ENCODE peak calls at places on chromosomes 3 and 15, in ten cellular contexts. U, B, Y, H, J, F, G, C, X and W are unnamed samples.

GRCh38 chr15:82850242-82850591 is 40.8 kb downstream of the WHAMM start:
- DNase-seq in J (no peak), F (no peak), C (no peak), X (no peak), H (no peak), B (peak; percentile 9), Y (no peak), G (peak; percentile 34), U (no peak), W (no peak)

GRCh38 chr15:72852268-72852667 is 68.7 kb upstream of the ADPGK start:
- DNase-seq in B (no peak), G (no peak), H (no peak), C (no peak), F (no peak), X (no peak), U (no peak), J (no peak), Y (no peak), W (peak; percentile 11)

GRCh38 chr15:61819386-61819785 is 240.9 kb downstream of the VPS13C start:
- DNase-seq in C (no peak), G (no peak), B (no peak), J (no peak), H (no peak), U (no peak), X (no peak), F (no peak), Y (no peak), W (no peak)

GRCh38 chr15:26889298-26889898 is 22.5 kb downstream of the GABRA5 start:
- DNase-seq in G (peak; percentile 81), H (no peak), B (peak; percentile 66), Y (peak; percentile 29), J (peak; percentile 43), U (peak; percentile 26), C (peak; percentile 13), X (no peak), F (peak; percentile 74), W (peak; percentile 9)

GRCh38 chr15:86568378-86568777 is 488.7 kb downstream of the AGBL1 start:
- DNase-seq in X (no peak), G (no peak), U (no peak), H (no peak), J (no peak), C (no peak), Y (no peak), F (no peak), B (no peak), W (no peak)

GRCh38 chr3:71303627-71304260 is 279.8 kb downstream of the FOXP1 start:
- DNase-seq in B (no peak), C (no peak), Y (no peak), G (no peak), J (no peak), F (no peak), H (no peak), X (no peak), U (no peak), W (no peak)

GRCh38 chr3:62003833-62004232 is 369.5 kb downstream of the FEZF2 start:
- DNase-seq in B (no peak), J (no peak), G (no peak), Y (no peak), H (no peak), X (no peak), F (no peak), U (no peak), C (no peak), W (no peak)

GRCh38 chr3:45688194-45688881 is 858 bp upstream of the SACM1L start:
- DNase-seq in X (no peak), G (no peak), F (peak; percentile 44), B (no peak), J (no peak), C (peak; percentile 43), U (peak; percentile 50), H (no peak), Y (peak; percentile 53), W (peak; percentile 55)

GRCh38 chr3:32076566-32076965 is 29.9 kb upstream of the GPD1L start:
- DNase-seq in H (no peak), F (no peak), C (no peak), X (no peak), B (peak; percentile 50), Y (no peak), J (no peak), G (peak; percentile 64), U (no peak), W (no peak)

GRCh38 chr15:75577401-75578205 is 1.5 kb downstream of the PTPN9 start:
- DNase-seq in X (no peak), G (peak; percentile 46), Y (no peak), F (no peak), U (no peak), C (no peak), H (no peak), B (peak; percentile 15), J (peak; percentile 6), W (no peak)